ENCODE peak calls at places on chromosomes 2 and 18, in ten cellular contexts. T is colonic mucosa, U is endodermal cell, W is OCI-LY7, L is neuronal stem cell, H is iPS DF 6.9, P is AG04450, R is GM23248, C is PC-9, A is K562. Q is an unnamed sample.

GRCh38 chr2:148813603-148814065 is 61.4 kb upstream of the KIF5C start:
- DNase-seq in R (no peak), L (no peak), U (peak; percentile 96), P (no peak), H (peak; percentile 89), T (peak; percentile 22), A (peak; percentile 49), W (peak; percentile 52), C (no peak), Q (no peak)

GRCh38 chr2:164252568-164253287 is 368.6 kb downstream of the GRB14 start:
- DNase-seq in P (no peak), W (no peak), H (no peak), A (no peak), T (no peak), L (no peak), U (no peak), C (no peak), R (no peak), Q (no peak)

GRCh38 chr2:199757466-199757865 is 93.5 kb downstream of the FTCDNL1 start:
- DNase-seq in T (peak; percentile 32), A (no peak), P (no peak), C (no peak), L (no peak), U (no peak), H (no peak), W (no peak), R (peak; percentile 29), Q (no peak)

GRCh38 chr2:173079968-173080860 is 4.6 kb downstream of the MAP3K20 start:
- DNase-seq in P (peak; percentile 89), R (peak; percentile 95), U (no peak), L (no peak), T (no peak), H (no peak), C (peak; percentile 99), A (no peak), W (no peak), Q (peak; percentile 41)

GRCh38 chr2:117321816-117322215 is 492.7 kb upstream of the DDX18 start:
- DNase-seq in C (no peak), A (no peak), H (no peak), R (no peak), T (no peak), U (no peak), L (no peak), W (no peak), P (no peak), Q (peak; percentile 2)

GRCh38 chr2:11833601-11834000 is 87.2 kb downstream of the LPIN1 start:
- DNase-seq in U (no peak), T (no peak), C (no peak), R (peak; percentile 91), W (peak; percentile 48), H (no peak), A (no peak), P (peak; percentile 15), L (no peak), Q (no peak)

GRCh38 chr2:72148391-72148974 is 821 bp upstream of the CYP26B1 start:
- DNase-seq in R (peak; percentile 52), T (no peak), H (no peak), A (peak; percentile 47), P (no peak), L (no peak), C (no peak), U (peak; percentile 67), W (no peak), Q (no peak)

GRCh38 chr2:129400825-129401224 is 578.6 kb upstream of the RAB6C start:
- DNase-seq in W (peak; percentile 0), L (no peak), T (no peak), C (no peak), R (no peak), P (no peak), U (no peak), A (no peak), H (no peak), Q (no peak)

GRCh38 chr2:205766765-205767359 is 84.6 kb downstream of the NRP2 start:
- DNase-seq in P (no peak), A (peak; percentile 52), H (no peak), W (peak; percentile 57), R (peak; percentile 73), C (peak; percentile 37), L (peak; percentile 69), U (peak; percentile 84), T (peak; percentile 70), Q (peak; percentile 48)

GRCh38 chr2:126894082-126894481 is 4.6 kb upstream of the TEX51 start:
- DNase-seq in R (no peak), L (no peak), A (no peak), C (no peak), H (no peak), U (no peak), T (no peak), W (no peak), P (no peak), Q (no peak)

DNA sequence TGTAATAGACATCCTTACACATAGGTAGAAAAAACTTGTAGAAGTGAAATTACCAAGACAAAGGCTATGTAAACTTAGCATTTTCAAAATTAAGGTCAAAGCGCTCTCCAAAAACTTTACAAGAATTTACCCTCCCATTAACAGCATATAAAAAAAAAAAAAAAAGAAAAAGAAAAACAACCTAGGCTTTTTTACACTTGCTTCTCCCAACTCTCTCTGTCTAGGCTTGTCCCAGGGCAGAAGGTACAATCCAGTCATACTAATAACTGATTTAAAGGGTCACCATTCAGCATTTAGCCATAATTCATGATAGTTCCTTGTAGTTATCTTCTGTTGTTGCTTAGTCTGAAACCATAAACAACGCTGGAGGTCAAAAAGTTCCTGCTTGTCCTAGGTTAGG is 130.5 kb downstream of the BCL2 start:
- DNase-seq in R (no peak), H (no peak), T (no peak), P (no peak), U (no peak), C (no peak), W (no peak), A (no peak), L (no peak), Q (no peak)
- H3K27ac ChIP-seq in R (no peak overlapping the region), H (no peak overlapping the region), T (no peak overlapping the region), P (no peak overlapping the region), U (no peak overlapping the region), C (no peak overlapping the region), W (no peak overlapping the region), A (no peak overlapping the region), L (no peak overlapping the region), Q (no peak overlapping the region)

GRCh38 chr2:234512884-234513669 is 16.2 kb upstream of the ARL4C start:
- DNase-seq in C (no peak), H (no peak), W (no peak), U (no peak), A (peak; percentile 38), R (peak; percentile 56), L (no peak), T (no peak), P (no peak), Q (no peak)
- H3K27ac ChIP-seq in C (no peak overlapping the region), H (no peak overlapping the region), W (no peak overlapping the region), U (peak overlapping the region; percentile 59), A (no peak overlapping the region), R (no peak overlapping the region), L (no peak overlapping the region), T (no peak overlapping the region), P (no peak overlapping the region), Q (no peak overlapping the region)

GRCh38 chr2:140011287-140011686 is 1231.1 kb upstream of the NXPH2 start:
- DNase-seq in A (no peak), U (no peak), R (no peak), L (no peak), C (no peak), H (no peak), T (no peak), W (no peak), P (no peak), Q (no peak)

DNA sequence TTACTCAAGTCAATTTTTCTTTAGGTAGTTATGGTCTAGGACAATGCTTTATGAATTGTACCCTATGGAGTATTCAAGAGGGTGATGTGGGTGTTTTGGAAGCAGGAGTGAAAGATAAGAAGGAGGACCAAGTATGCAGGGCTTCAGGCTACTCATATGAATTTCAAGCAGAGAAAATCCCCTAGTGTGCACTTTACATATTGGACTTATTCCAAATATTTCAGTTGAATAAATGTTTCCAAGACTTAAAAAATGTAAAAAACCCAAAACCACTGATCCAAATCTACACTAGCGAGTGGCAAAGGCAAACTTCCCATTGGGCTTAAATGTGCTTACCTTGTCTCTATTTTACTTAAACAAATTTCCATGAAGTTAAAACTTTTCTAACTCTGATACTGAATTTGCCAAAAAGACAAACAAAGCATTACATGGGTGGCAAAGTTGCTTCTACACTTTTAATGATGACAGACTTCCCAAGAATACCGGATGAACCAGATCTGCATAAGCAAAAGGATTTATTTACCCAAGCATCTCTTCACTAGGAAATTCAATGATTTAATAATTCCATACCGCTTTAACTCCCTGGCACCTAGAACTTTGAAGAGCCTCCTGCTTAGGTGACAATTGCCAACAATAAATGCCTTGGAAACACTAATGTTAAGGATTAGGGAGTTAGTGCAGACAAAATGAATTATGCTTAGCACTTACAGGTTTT is 1233.5 kb upstream of the NXPH2 start:
- DNase-seq in T (no peak), A (no peak), R (no peak), C (no peak), P (no peak), U (no peak), H (no peak), W (no peak), L (no peak), Q (no peak)
- H3K27ac ChIP-seq in T (no peak overlapping the region), A (no peak overlapping the region), R (no peak overlapping the region), C (no peak overlapping the region), P (no peak overlapping the region), U (no peak overlapping the region), H (no peak overlapping the region), W (no peak overlapping the region), L (no peak overlapping the region), Q (no peak overlapping the region)

GRCh38 chr2:102310964-102311640 is at the start of gene IL1RL1:
- DNase-seq in L (no peak), C (no peak), W (no peak), H (no peak), U (no peak), A (no peak), R (no peak), P (no peak), T (no peak), Q (no peak)
- H3K27ac ChIP-seq in L (no peak within 1 kb of the TSS), C (peak within 1 kb of the TSS; percentile 57), W (no peak within 1 kb of the TSS), H (no peak within 1 kb of the TSS), U (no peak within 1 kb of the TSS), A (no peak within 1 kb of the TSS), R (no peak within 1 kb of the TSS), P (no peak within 1 kb of the TSS), T (no peak within 1 kb of the TSS), Q (no peak within 1 kb of the TSS)

GRCh38 chr2:216765810-216766259 is 70.5 kb upstream of the IGFBP5 start:
- DNase-seq in A (peak; percentile 31), W (no peak), L (peak; percentile 90), R (no peak), U (peak; percentile 91), H (peak; percentile 66), T (no peak), P (no peak), C (no peak), Q (no peak)
- H3K27ac ChIP-seq in A (no peak overlapping the region), W (no peak overlapping the region), L (peak overlapping the region; percentile 52), R (no peak overlapping the region), U (peak overlapping the region; percentile 92), H (no peak overlapping the region), T (no peak overlapping the region), P (no peak overlapping the region), C (no peak overlapping the region), Q (no peak overlapping the region)

GRCh38 chr2:64260093-64260808 is 116.0 kb upstream of the PELI1 start:
- DNase-seq in T (no peak), W (no peak), A (no peak), U (no peak), P (no peak), H (no peak), C (peak; percentile 12), L (no peak), R (no peak), Q (no peak)
- H3K27ac ChIP-seq in T (peak overlapping the region; percentile 24), W (peak overlapping the region; percentile 81), A (peak overlapping the region; percentile 61), U (no peak overlapping the region), P (no peak overlapping the region), H (no peak overlapping the region), C (no peak overlapping the region), L (no peak overlapping the region), R (no peak overlapping the region), Q (no peak overlapping the region)

Q was measured in RWPE1.